ENCODE peak calls at places on chromosomes 16 and 17, in ten cellular contexts. L is heart left ventricle; C is upper lobe of left lung; X is CD8-positive, alpha-beta T cell; G is lung; Z is pancreas; V is body of pancreas; A is lower lobe of right lung; N is GM12878; M is A549. Y is an unnamed sample. For H3K4me1, the result is how much of the 10 kb centered on the place peaks cover.

GRCh38 chr17:48541574-48542113 is 3.3 kb downstream of the HOXB2 start:
- ATAC-seq in A (peak), L (peak), V (peak), M (no peak), N (peak), G (peak), X (peak), C (peak), Z (peak), Y (peak)

GRCh38 chr17:42778570-42778969 is 1.8 kb upstream of the WNK4 start:
- ATAC-seq in C (no peak), A (no peak), L (no peak), Z (no peak), X (no peak), G (no peak), M (no peak), V (no peak), N (no peak), Y (no peak)

GRCh38 chr16:87951550-87952538 is 610 bp downstream of the BANP start:
- ATAC-seq in V (no peak), G (no peak), N (no peak), A (no peak), M (peak), Z (no peak), L (no peak), X (no peak), C (no peak), Y (peak)

GRCh38 chr17:66975614-66976378 is 11.3 kb downstream of the CACNG4 start:
- ATAC-seq in Z (peak), V (no peak), A (peak), N (peak), L (peak), X (no peak), M (peak), C (no peak), G (no peak), Y (no peak)

GRCh38 chr16:74029122-74029805 is 267.4 kb upstream of the PSMD7 start:
- ATAC-seq in L (no peak), N (no peak), X (no peak), Z (no peak), G (no peak), M (no peak), V (no peak), C (no peak), A (no peak), Y (no peak)

GRCh38 chr16:58421529-58421928 is 29.3 kb downstream of the GINS3 start:
- ATAC-seq in C (no peak), X (no peak), A (peak), V (no peak), N (no peak), Z (no peak), G (no peak), L (peak), M (no peak), Y (no peak)

GRCh38 chr17:81050645-81051625 is 16.0 kb downstream of the BAIAP2 start:
- ATAC-seq in G (no peak), L (no peak), V (no peak), N (no peak), C (no peak), M (no peak), A (peak), Z (no peak), X (no peak), Y (no peak)

GRCh38 chr17:51651513-51652298 is 391.4 kb downstream of the UTP18 start:
- ATAC-seq in X (no peak), Z (no peak), L (no peak), A (no peak), G (no peak), V (no peak), C (no peak), N (no peak), M (no peak), Y (no peak)

GRCh38 chr17:45705123-45706009 is 78.8 kb upstream of the CRHR1 start:
- ATAC-seq in C (no peak), A (no peak), X (no peak), M (peak), V (no peak), N (no peak), G (peak), L (no peak), Z (peak), Y (no peak)

GRCh38 chr16:54171855-54172537 is 114.6 kb downstream of the IRX3 start:
- ATAC-seq in Z (peak), V (peak), M (no peak), N (no peak), X (no peak), C (no peak), G (no peak), L (no peak), A (peak), Y (no peak)

GRCh38 chr16:49050607-49051006 is 231.0 kb downstream of the CBLN1 start:
- ATAC-seq in N (no peak), G (no peak), C (no peak), Z (no peak), M (no peak), X (no peak), A (no peak), V (no peak), L (peak), Y (no peak)

GRCh38 chr16:12541672-12542071 is 262.0 kb downstream of the CPPED1 start:
- ATAC-seq in C (no peak), M (no peak), Z (no peak), G (no peak), A (no peak), L (no peak), X (no peak), N (no peak), V (no peak), Y (no peak)

GRCh38 chr16:23423496-23424049 is 29.4 kb downstream of the COG7 start:
- ATAC-seq in N (no peak), Z (peak), X (no peak), G (peak), V (peak), C (peak), M (peak), L (peak), A (peak), Y (peak)

GRCh38 chr16:50626868-50627267 is 54.2 kb downstream of the SNX20 start:
- ATAC-seq in C (no peak), V (no peak), M (no peak), X (no peak), G (no peak), L (no peak), N (no peak), Z (no peak), A (no peak), Y (no peak)

GRCh38 chr16:86942469-86943175 is 364.3 kb downstream of the FOXL1 start:
- ATAC-seq in C (peak), L (no peak), V (no peak), A (no peak), Z (no peak), G (no peak), N (no peak), X (no peak), M (no peak), Y (no peak)

GRCh38 chr17:1649844-1650409 is at the start of gene RILP:
- ATAC-seq in A (peak), M (peak), G (peak), X (peak), V (peak), Z (peak), L (peak), C (peak), N (peak), Y (peak)

GRCh38 chr16:3830625-3831254 is 49.8 kb downstream of the CREBBP start:
- ATAC-seq in X (no peak), N (no peak), V (no peak), M (no peak), Z (no peak), A (no peak), L (no peak), G (no peak), C (no peak), Y (no peak)

GRCh38 chr17:17541640-17542001 is 45.4 kb upstream of the RASD1 start:
- ATAC-seq in M (no peak), L (no peak), X (no peak), N (no peak), A (no peak), V (no peak), Z (no peak), G (no peak), C (no peak), Y (no peak)

GRCh38 chr16:79283578-79283977 is 317.0 kb downstream of the MAF start:
- ATAC-seq in N (peak), A (no peak), M (no peak), G (no peak), L (no peak), V (no peak), Z (no peak), X (peak), C (no peak), Y (no peak)

GRCh38 chr16:3837851-3838564 is 42.5 kb downstream of the CREBBP start:
- ATAC-seq in V (no peak), Z (no peak), M (no peak), C (no peak), A (no peak), X (no peak), G (no peak), L (no peak), N (no peak), Y (no peak)

GRCh38 chr17:61997649-61998048 is 67.4 kb downstream of the MED13 start:
- ATAC-seq in G (no peak), X (no peak), Z (peak), L (peak), V (peak), C (peak), M (no peak), A (peak), N (no peak), Y (no peak)

GRCh38 chr16:2008631-2009301 is 855 bp downstream of the ZNF598 start:
- ATAC-seq in V (peak), M (no peak), A (no peak), X (no peak), Z (peak), N (peak), L (no peak), G (no peak), C (no peak), Y (no peak)

GRCh38 chr17:10094806-10095205 is 103.6 kb downstream of the GAS7 start:
- ATAC-seq in G (no peak), X (no peak), C (peak), V (no peak), A (no peak), N (no peak), Z (no peak), M (no peak), L (peak), Y (no peak)

GRCh38 chr17:44308865-44309264 is 464 bp downstream of the RUNDC3A start:
- ATAC-seq in M (no peak), G (no peak), C (peak), Z (peak), A (peak), V (no peak), X (peak), N (peak), L (no peak), Y (no peak)

GRCh38 chr17:67829331-67829730 is 4.0 kb downstream of the BPTF start:
- ATAC-seq in V (no peak), A (no peak), X (no peak), N (peak), L (no peak), Z (no peak), G (no peak), C (no peak), M (no peak), Y (no peak)

GRCh38 chr16:12609937-12610699 is 193.6 kb downstream of the CPPED1 start:
- ATAC-seq in A (no peak), N (no peak), M (no peak), X (no peak), L (no peak), G (no peak), C (no peak), Z (no peak), V (no peak), Y (no peak)

GRCh38 chr17:75228305-75228704 is 22.8 kb downstream of the NUP85 start:
- ATAC-seq in L (peak), M (no peak), Z (peak), G (peak), A (peak), N (no peak), V (peak), C (peak), X (no peak), Y (peak)

GRCh38 chr17:73145641-73146040 is 19.2 kb upstream of the SSTR2 start:
- ATAC-seq in M (no peak), G (no peak), X (no peak), L (no peak), A (no peak), C (no peak), V (no peak), Z (no peak), N (no peak), Y (no peak)

GRCh38 chr16:19285431-19285830 is at the start of gene CLEC19A:
- ATAC-seq in C (no peak), G (no peak), L (no peak), M (no peak), V (no peak), N (no peak), Z (no peak), A (no peak), X (no peak), Y (no peak)

GRCh38 chr17:48869821-48870318 is 22.7 kb upstream of the ATP5MC1 start:
- ATAC-seq in M (no peak), L (peak), V (no peak), Z (no peak), C (no peak), N (no peak), X (no peak), A (no peak), G (no peak), Y (no peak)

GRCh38 chr16:88941051-88941932 is 35.7 kb downstream of the CBFA2T3 start:
- ATAC-seq in L (no peak), M (peak), Z (no peak), G (no peak), A (no peak), V (peak), X (peak), N (peak), C (no peak), Y (peak)

DNA sequence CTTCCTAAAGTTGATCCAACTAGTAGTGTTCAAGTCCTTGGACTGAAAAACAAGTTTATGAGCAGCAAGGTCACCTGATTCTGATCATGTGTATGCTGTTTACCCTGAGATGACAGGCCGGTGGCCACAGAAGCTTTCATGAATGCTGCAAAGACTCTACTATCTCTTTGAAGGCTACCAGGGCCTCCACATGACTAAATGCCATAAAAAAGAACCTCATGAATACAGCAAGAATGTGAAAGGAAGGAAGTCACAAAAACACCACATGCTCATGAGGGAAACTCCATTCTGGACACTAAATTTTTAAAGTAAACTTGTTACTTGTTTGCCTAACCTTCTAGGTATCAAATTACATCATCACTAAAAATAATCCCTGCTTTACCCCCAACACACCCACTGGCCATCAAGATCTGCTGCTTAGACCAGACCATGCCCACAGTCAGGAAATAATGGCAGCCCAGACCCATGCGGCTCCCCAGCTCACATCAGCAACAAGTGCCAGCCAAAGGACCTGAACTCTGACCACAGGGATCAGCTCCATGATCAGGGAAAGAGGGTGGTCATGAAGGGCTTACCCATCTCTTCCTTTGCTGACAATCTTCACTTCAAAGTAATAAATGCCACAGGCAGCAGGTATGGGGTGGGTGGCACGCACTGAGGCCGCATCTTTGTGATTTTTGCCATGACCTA is 1.4 kb downstream of the RANBP10 start:
- ATAC-seq in G (no peak), Z (no peak), C (no peak), A (no peak), V (no peak), N (no peak), L (no peak), X (no peak), M (no peak), Y (no peak)
- H3K4me1 ChIP-seq in G (under half), Z (under half), C (under half), A (under half), V (under half), N (under half), L (under half), X (half or more), M (under half), Y (under half)

DNA sequence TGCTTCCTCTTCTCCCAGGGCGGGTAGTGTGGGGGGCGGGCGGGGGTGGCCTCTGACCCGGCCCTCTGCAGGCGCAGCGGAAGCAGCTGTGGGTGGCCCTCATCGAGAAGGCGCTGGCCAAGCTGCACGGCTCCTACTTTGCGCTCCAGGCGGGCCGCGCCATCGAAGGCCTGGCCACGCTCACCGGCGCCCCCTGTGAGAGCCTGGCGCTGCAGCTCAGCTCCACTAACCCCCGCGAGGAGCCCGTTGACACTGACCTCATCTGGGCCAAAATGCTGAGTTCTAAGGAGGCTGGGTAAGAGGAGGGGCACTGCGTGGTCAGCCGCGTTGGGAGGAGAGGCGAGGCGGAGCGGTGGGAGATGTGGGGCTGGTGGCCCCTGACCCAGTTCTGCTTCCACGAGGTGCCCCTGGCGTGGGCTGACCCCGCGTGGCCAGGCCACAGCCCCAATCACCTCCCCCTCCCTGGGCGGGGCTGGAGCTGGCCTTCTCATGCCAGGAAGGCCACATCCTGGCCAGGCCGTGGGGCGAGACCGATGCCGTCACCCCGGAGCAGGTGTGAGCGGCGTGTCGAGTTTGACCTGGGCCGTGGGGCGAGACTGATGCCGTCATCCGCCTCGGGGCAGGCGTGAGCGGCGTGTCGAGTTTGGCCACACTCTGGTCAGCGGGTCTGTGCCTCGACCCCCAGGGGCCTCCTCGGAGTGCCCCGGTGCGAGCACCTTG is 10.5 kb upstream of the PRR35 start:
- ATAC-seq in C (no peak), M (no peak), A (no peak), G (no peak), Z (no peak), X (no peak), L (no peak), N (no peak), V (no peak), Y (no peak)
- TF ChIP-seq CTCF in C (no peak), M (no peak), A (no peak), G (no peak), Z (no peak), X (no peak), L (no peak), N (no peak), V (no peak), Y (no peak)

DNA sequence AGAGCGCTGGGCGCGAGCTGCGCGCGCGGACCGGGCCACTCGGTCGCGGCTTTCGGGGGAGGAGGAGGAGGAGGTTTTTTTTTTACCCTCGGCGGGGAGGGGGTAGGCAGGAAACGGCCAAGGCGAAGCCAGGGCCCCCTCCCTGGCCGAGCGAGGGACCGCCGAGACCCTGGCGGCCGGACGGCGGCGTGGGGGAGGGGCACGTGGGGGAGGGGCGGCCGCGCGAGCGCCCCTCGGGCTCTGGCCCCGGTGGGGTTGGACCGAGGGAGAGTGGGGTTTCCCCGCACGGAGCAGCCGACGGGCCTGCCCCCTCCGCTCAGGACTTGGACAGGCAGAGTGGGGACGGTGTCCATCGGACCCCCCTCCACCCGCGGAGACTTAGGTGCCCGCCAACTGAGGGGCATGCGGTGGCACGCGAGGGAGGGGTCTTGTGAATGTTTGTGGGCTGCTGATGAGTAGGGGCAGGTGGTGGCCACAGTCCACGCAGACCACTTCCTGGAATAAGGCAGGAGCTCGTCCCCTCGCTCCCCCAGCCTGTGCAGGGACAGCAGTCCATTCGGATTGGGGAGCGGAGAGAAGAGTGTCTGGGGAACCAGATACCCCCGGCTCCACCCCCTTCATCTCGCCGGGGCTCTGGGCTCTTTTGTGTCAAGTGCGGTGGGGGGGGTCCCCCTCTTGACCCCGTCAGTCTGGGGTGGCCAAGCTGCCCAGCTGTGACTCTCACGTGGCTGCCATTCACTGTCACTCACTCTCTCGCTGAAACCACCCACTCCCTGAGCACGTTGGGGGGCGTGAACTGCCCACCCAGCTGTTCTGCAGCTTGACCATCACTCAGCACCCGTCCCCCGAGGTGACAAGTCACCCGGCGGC is 3.0 kb upstream of the CHD3 start:
- ATAC-seq in N (peak), C (no peak), L (no peak), G (no peak), X (no peak), A (peak), Z (peak), M (peak), V (peak), Y (no peak)
- H3K4me1 ChIP-seq in N (under half), C (half or more), L (half or more), G (under half), X (half or more), A (half or more), Z (under half), M (under half), V (half or more), Y (under half)

GRCh38 chr17:55770220-55770870 is 19.5 kb downstream of the PCTP start:
- ATAC-seq in C (peak), G (peak), X (no peak), V (peak), A (peak), Z (peak), L (peak), N (no peak), M (peak), Y (peak)
- TF ChIP-seq CTCF in C (peak), G (peak), X (no peak), V (peak), A (peak), Z (peak), L (peak), N (peak), M (peak), Y (peak)

GRCh38 chr17:4711671-4712111 is 1.3 kb downstream of the ARRB2 start:
- ATAC-seq in Z (no peak), C (peak), V (no peak), X (no peak), A (no peak), G (peak), L (peak), N (no peak), M (no peak), Y (no peak)
- H3K4me1 ChIP-seq in Z (under half), C (under half), V (under half), X (half or more), A (under half), G (under half), L (under half), N (under half), M (under half), Y (under half)

GRCh38 chr17:39678340-39679116 is 9.3 kb downstream of the PGAP3 start:
- ATAC-seq in V (no peak), Z (no peak), N (no peak), L (no peak), G (no peak), M (no peak), C (no peak), A (no peak), X (no peak), Y (no peak)
- TF ChIP-seq CTCF in V (no peak), Z (no peak), N (no peak), L (no peak), G (no peak), M (no peak), C (no peak), A (no peak), X (no peak), Y (no peak)

Y was measured in gastroesophageal sphincter.